ENCODE peak calls at places on chromosomes 7 and 10, in five cellular contexts. One of them, this sample, is unnamed.

GRCh38 chr10:33883881-33884280 is 549.4 kb upstream of the NRP1 start:
- DNase-seq in prostate gland: no peak
- DNase-seq in heart left ventricle: no peak
- DNase-seq in AG09309: no peak
- DNase-seq in breast epithelium: no peak
- DNase-seq in this sample: no peak

GRCh38 chr7:22819476-22819875 is 3.2 kb downstream of the TOMM7 start:
- DNase-seq in prostate gland: no peak
- DNase-seq in heart left ventricle: no peak
- DNase-seq in AG09309: no peak
- DNase-seq in breast epithelium: no peak
- DNase-seq in this sample: no peak

GRCh38 chr7:107836237-107837144 is 33.5 kb upstream of the SLC26A3 start:
- DNase-seq in prostate gland: no peak
- DNase-seq in heart left ventricle: no peak
- DNase-seq in AG09309: no peak
- DNase-seq in breast epithelium: no peak
- DNase-seq in this sample: peak

GRCh38 chr10:113681533-113682470 is 2.1 kb downstream of the CASP7 start:
- DNase-seq in prostate gland: no peak
- DNase-seq in heart left ventricle: no peak
- DNase-seq in AG09309: no peak
- DNase-seq in breast epithelium: no peak
- DNase-seq in this sample: no peak

GRCh38 chr7:111429781-111430180 is 132.5 kb downstream of the IMMP2L start:
- DNase-seq in prostate gland: no peak
- DNase-seq in heart left ventricle: no peak
- DNase-seq in AG09309: no peak
- DNase-seq in breast epithelium: no peak
- DNase-seq in this sample: no peak

GRCh38 chr10:77837248-77837924 is 89.2 kb downstream of the DLG5 start:
- DNase-seq in prostate gland: no peak
- DNase-seq in heart left ventricle: no peak
- DNase-seq in AG09309: no peak
- DNase-seq in breast epithelium: no peak
- DNase-seq in this sample: peak

GRCh38 chr7:91193141-91193540 is 71.1 kb upstream of the FZD1 start:
- DNase-seq in prostate gland: no peak
- DNase-seq in heart left ventricle: no peak
- DNase-seq in AG09309: no peak
- DNase-seq in breast epithelium: no peak
- DNase-seq in this sample: no peak

GRCh38 chr10:119304541-119304940 is 97.2 kb downstream of the GRK5 start:
- DNase-seq in prostate gland: no peak
- DNase-seq in heart left ventricle: peak
- DNase-seq in AG09309: no peak
- DNase-seq in breast epithelium: no peak
- DNase-seq in this sample: no peak

GRCh38 chr10:51108404-51108803 is 34.1 kb downstream of the PRKG1 start:
- DNase-seq in prostate gland: no peak
- DNase-seq in heart left ventricle: no peak
- DNase-seq in AG09309: no peak
- DNase-seq in breast epithelium: no peak
- DNase-seq in this sample: no peak

GRCh38 chr10:121984463-121984862 is 4.5 kb upstream of the TACC2 start:
- DNase-seq in prostate gland: no peak
- DNase-seq in heart left ventricle: no peak
- DNase-seq in AG09309: no peak
- DNase-seq in breast epithelium: no peak
- DNase-seq in this sample: no peak

GRCh38 chr10:121990015-121990677 is 1.2 kb downstream of the TACC2 start:
- DNase-seq in prostate gland: no peak
- DNase-seq in heart left ventricle: no peak
- DNase-seq in AG09309: no peak
- DNase-seq in breast epithelium: no peak
- DNase-seq in this sample: no peak

GRCh38 chr10:121983828-121984227 is 5.1 kb upstream of the TACC2 start:
- DNase-seq in prostate gland: no peak
- DNase-seq in heart left ventricle: no peak
- DNase-seq in AG09309: no peak
- DNase-seq in breast epithelium: no peak
- DNase-seq in this sample: no peak

GRCh38 chr10:121994429-121994881 is 5.5 kb downstream of the TACC2 start:
- DNase-seq in prostate gland: peak
- DNase-seq in heart left ventricle: peak
- DNase-seq in AG09309: no peak
- DNase-seq in breast epithelium: peak
- DNase-seq in this sample: no peak

GRCh38 chr10:121988361-121989324 is at the start of gene TACC2:
- DNase-seq in prostate gland: no peak
- DNase-seq in heart left ventricle: no peak
- DNase-seq in AG09309: no peak
- DNase-seq in breast epithelium: no peak
- DNase-seq in this sample: no peak
- H3K4me3 ChIP-seq in prostate gland: no peak
- H3K4me3 ChIP-seq in heart left ventricle: no peak
- H3K4me3 ChIP-seq in AG09309: no peak
- H3K4me3 ChIP-seq in breast epithelium: no peak
- H3K4me3 ChIP-seq in this sample: no peak

GRCh38 chr7:71236488-71237179 is 104.7 kb downstream of the GALNT17 start:
- DNase-seq in prostate gland: no peak
- DNase-seq in heart left ventricle: peak
- DNase-seq in AG09309: no peak
- DNase-seq in breast epithelium: no peak
- DNase-seq in this sample: no peak

GRCh38 chr7:71239517-71239916 is 107.6 kb downstream of the GALNT17 start:
- DNase-seq in prostate gland: peak
- DNase-seq in heart left ventricle: peak
- DNase-seq in AG09309: no peak
- DNase-seq in breast epithelium: peak
- DNase-seq in this sample: no peak

GRCh38 chr7:71237945-71238344 is 106.0 kb downstream of the GALNT17 start:
- DNase-seq in prostate gland: peak
- DNase-seq in heart left ventricle: peak
- DNase-seq in AG09309: no peak
- DNase-seq in breast epithelium: peak
- DNase-seq in this sample: no peak

GRCh38 chr7:71238541-71238940 is 106.6 kb downstream of the GALNT17 start:
- DNase-seq in prostate gland: no peak
- DNase-seq in heart left ventricle: no peak
- DNase-seq in AG09309: no peak
- DNase-seq in breast epithelium: no peak
- DNase-seq in this sample: no peak

GRCh38 chr7:71235263-71235662 is 103.3 kb downstream of the GALNT17 start:
- DNase-seq in prostate gland: no peak
- DNase-seq in heart left ventricle: no peak
- DNase-seq in AG09309: no peak
- DNase-seq in breast epithelium: no peak
- DNase-seq in this sample: no peak
- TF ChIP-seq CTCF in prostate gland: no peak
- TF ChIP-seq CTCF in heart left ventricle: no peak
- TF ChIP-seq CTCF in AG09309: no peak
- TF ChIP-seq CTCF in breast epithelium: no peak
- TF ChIP-seq CTCF in this sample: no peak

GRCh38 chr10:91883549-91884542 is 25.4 kb downstream of the FGFBP3 start:
- DNase-seq in prostate gland: peak
- DNase-seq in heart left ventricle: peak
- DNase-seq in AG09309: no peak
- DNase-seq in breast epithelium: peak
- DNase-seq in this sample: no peak
- H3K4me3 ChIP-seq in prostate gland: no peak
- H3K4me3 ChIP-seq in heart left ventricle: peak
- H3K4me3 ChIP-seq in AG09309: no peak
- H3K4me3 ChIP-seq in breast epithelium: peak
- H3K4me3 ChIP-seq in this sample: peak

DNA sequence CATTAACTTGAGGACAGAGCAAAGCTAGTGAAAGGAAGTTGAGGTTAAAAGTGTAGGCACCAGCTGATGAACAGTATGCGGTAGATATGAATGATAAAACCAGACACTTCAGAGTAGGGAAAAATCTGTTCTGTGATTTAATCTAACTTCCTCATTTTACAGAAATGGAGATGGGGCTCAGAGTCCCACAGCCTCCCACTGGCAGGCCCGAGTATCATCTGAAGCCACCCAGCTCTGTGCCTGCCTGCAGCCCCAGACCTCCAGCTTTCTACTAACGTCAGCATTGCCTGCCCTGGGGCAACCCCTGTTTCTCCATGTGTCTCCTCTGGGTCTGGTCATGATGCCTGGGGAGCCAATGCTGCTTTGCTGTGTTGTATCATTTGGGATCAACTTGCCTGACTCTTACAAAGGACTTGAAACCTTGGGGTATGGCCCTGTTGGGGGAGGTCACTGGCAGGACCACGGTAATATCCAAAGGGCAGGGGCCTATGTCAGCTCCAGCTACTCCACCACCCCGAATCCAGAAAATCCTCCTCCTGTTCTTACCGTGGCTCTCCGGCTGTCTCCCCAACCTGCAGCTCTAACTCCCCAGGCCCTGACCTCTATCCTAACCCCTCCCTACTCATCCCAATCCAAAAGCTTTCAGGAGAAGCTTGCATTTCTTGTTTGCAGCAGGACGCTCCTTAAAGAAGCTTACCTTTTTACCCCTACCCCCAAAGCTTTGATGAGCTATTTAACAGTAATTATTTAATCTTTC is 56.2 kb upstream of the NPY start:
- DNase-seq in prostate gland: no peak
- DNase-seq in heart left ventricle: no peak
- DNase-seq in AG09309: no peak
- DNase-seq in breast epithelium: no peak
- DNase-seq in this sample: peak
- TF ChIP-seq CTCF in prostate gland: no peak
- TF ChIP-seq CTCF in heart left ventricle: no peak
- TF ChIP-seq CTCF in AG09309: no peak
- TF ChIP-seq CTCF in breast epithelium: no peak
- TF ChIP-seq CTCF in this sample: peak

DNA sequence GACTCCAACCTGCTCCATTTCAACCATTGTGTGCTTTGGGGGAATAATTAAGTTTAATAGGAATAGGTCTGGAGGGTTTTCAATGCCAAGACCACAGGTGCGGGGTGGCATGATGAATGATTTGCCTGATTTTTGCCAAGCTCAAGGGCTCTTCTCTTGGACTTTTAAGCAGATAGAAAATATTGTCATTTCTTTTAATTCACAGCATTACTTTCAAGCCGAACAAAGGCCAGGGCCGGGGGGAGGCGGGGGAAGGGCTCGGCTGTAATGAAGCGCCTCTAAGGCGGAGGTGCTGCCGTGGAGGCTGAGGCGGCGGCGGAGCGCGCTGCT is 6.5 kb downstream of the PTF1A start:
- DNase-seq in prostate gland: no peak
- DNase-seq in heart left ventricle: no peak
- DNase-seq in AG09309: no peak
- DNase-seq in breast epithelium: no peak
- DNase-seq in this sample: no peak
- H3K4me3 ChIP-seq in prostate gland: no peak
- H3K4me3 ChIP-seq in heart left ventricle: no peak
- H3K4me3 ChIP-seq in AG09309: no peak
- H3K4me3 ChIP-seq in breast epithelium: no peak
- H3K4me3 ChIP-seq in this sample: no peak

DNA sequence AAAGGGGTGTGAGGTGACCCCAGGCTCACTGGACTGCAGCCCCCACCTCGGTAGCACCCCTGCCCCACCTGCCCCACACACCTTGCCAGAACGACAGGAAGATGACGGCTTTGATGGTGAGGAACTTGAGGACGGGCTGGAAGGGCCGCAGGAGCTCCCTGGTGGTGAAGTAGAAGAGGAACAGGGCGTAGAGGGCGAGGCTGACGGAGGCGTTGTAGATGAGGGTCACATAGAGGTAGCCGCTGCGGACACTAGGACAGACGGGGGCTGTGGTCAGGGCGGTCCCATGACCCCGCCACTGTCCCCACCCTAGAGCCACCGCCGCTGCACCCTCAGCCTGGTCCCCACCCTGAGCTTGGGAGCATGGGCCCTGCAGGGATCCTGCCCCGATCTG is 7.6 kb downstream of the TMEM184A start:
- DNase-seq in prostate gland: no peak
- DNase-seq in heart left ventricle: no peak
- DNase-seq in AG09309: no peak
- DNase-seq in breast epithelium: no peak
- DNase-seq in this sample: peak
- TF ChIP-seq CTCF in prostate gland: no peak
- TF ChIP-seq CTCF in heart left ventricle: no peak
- TF ChIP-seq CTCF in AG09309: peak
- TF ChIP-seq CTCF in breast epithelium: no peak
- TF ChIP-seq CTCF in this sample: no peak

DNA sequence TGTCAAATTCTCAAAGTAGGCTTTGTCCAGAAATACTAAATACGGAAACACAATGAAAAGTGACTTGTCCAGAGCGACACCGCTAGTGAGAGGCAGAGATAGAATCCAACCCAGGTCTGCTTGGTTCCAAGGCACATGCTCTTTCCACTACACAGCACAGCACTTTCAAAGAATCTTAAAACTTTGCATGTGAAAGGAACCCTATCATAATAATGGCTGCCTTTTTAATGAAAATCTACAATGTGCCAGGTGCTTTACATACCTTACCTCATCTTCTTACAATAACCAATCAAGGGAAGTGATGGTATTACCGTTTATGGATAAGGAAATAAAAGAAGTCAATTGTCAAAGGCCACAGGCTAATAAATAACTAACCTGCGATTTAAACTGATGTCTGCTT is 2.6 kb downstream of the CHCHD3 start:
- DNase-seq in prostate gland: no peak
- DNase-seq in heart left ventricle: no peak
- DNase-seq in AG09309: no peak
- DNase-seq in breast epithelium: no peak
- DNase-seq in this sample: no peak
- H3K4me3 ChIP-seq in prostate gland: no peak
- H3K4me3 ChIP-seq in heart left ventricle: no peak
- H3K4me3 ChIP-seq in AG09309: no peak
- H3K4me3 ChIP-seq in breast epithelium: no peak
- H3K4me3 ChIP-seq in this sample: peak